ENCODE peak calls at places on chromosomes 11 and 22, in ten cellular contexts. B is lung, W is fibroblast of pulmonary artery, Y is RKO, M is fibroblast of mammary gland, V is AG09319, R is EL, F is mammary epithelial cell, U is KBM-7, Q is cerebellum. C is an unnamed sample.

GRCh38 chr22:37209140-37209845 is 3.0 kb downstream of the SSTR3 start:
- DNase-seq in F (no peak), B (no peak), Y (no peak), U (no peak), R (no peak), W (no peak), V (no peak), Q (no peak), M (no peak), C (peak; percentile 52)

GRCh38 chr11:33716236-33716635 is 15.6 kb upstream of the C11orf91 start:
- DNase-seq in B (no peak), M (peak; percentile 63), W (peak; percentile 63), U (peak; percentile 43), V (no peak), Y (no peak), F (peak; percentile 80), R (peak; percentile 54), Q (no peak), C (no peak)

GRCh38 chr11:2834893-2835767 is 50.4 kb downstream of the CDKN1C start:
- DNase-seq in B (no peak), W (peak; percentile 9), F (peak; percentile 64), M (peak; percentile 6), R (no peak), Q (no peak), V (no peak), Y (peak; percentile 18), U (no peak), C (no peak)

GRCh38 chr11:118892515-118892914 is 8.8 kb downstream of the CXCR5 start:
- DNase-seq in V (no peak), B (no peak), R (no peak), Q (no peak), Y (no peak), M (no peak), W (no peak), F (no peak), U (no peak), C (peak; percentile 81)

GRCh38 chr11:118126082-118126838 is 26.4 kb downstream of the SCN4B start:
- DNase-seq in R (peak; percentile 12), F (peak; percentile 66), V (no peak), U (no peak), W (no peak), Y (peak; percentile 22), B (no peak), M (no peak), Q (no peak), C (no peak)

GRCh38 chr11:93783767-93784151 is 323 bp upstream of the MED17 start:
- DNase-seq in Y (no peak), B (no peak), W (no peak), F (no peak), M (no peak), R (no peak), V (no peak), U (no peak), Q (no peak), C (no peak)

GRCh38 chr22:30516731-30517130 is 11.2 kb upstream of the SEC14L4 start:
- DNase-seq in Q (no peak), F (no peak), R (no peak), M (no peak), W (no peak), U (no peak), V (no peak), B (no peak), Y (no peak), C (no peak)

GRCh38 chr11:25038131-25038530 is 541.3 kb downstream of the LUZP2 start:
- DNase-seq in B (no peak), Y (no peak), U (no peak), Q (no peak), W (no peak), V (no peak), M (no peak), F (no peak), R (no peak), C (no peak)

GRCh38 chr11:20162824-20163777 is 2.8 kb upstream of the DBX1 start:
- DNase-seq in U (no peak), Y (no peak), R (peak; percentile 37), W (peak; percentile 24), Q (peak; percentile 20), B (no peak), M (peak; percentile 36), V (no peak), F (peak; percentile 22), C (no peak)

GRCh38 chr11:114307524-114308203 is 11.5 kb downstream of the NNMT start:
- DNase-seq in F (peak; percentile 75), R (peak; percentile 93), U (peak; percentile 36), V (peak; percentile 85), B (peak; percentile 76), Q (no peak), M (peak; percentile 91), Y (no peak), W (peak; percentile 96), C (no peak)

GRCh38 chr11:122721964-122722266 is 66.4 kb downstream of the UBASH3B start:
- DNase-seq in Y (no peak), Q (no peak), M (peak; percentile 93), V (no peak), R (peak; percentile 88), U (no peak), W (peak; percentile 86), F (peak; percentile 83), B (no peak), C (no peak)

GRCh38 chr22:44399906-44400762 is 87.4 kb upstream of the SHISAL1 start:
- DNase-seq in U (no peak), V (no peak), F (no peak), Q (no peak), R (no peak), B (no peak), M (no peak), Y (no peak), W (no peak), C (no peak)

GRCh38 chr11:64339754-64340408 is at the start of gene CCDC88B:
- DNase-seq in R (no peak), W (no peak), F (no peak), Q (no peak), U (peak; percentile 75), B (peak; percentile 74), Y (no peak), M (no peak), V (no peak), C (peak; percentile 84)

GRCh38 chr11:121716060-121716459 is 263.3 kb upstream of the SORL1-AS1 start:
- DNase-seq in R (peak; percentile 16), Q (no peak), V (no peak), W (peak; percentile 8), F (no peak), B (no peak), Y (no peak), M (peak; percentile 82), U (no peak), C (no peak)

GRCh38 chr11:118677977-118678376 is 1.5 kb downstream of the TREH start:
- DNase-seq in W (no peak), V (no peak), M (no peak), F (no peak), R (no peak), B (no peak), Y (no peak), U (no peak), Q (no peak), C (no peak)

C was measured in naive thymus-derived CD8-positive, alpha-beta T cell.